ENCODE peak calls at places on chromosomes 11 and 22, in six cellular contexts. R is HFF-Myc, W is uterus, E is GM10248, M is vagina, L is WTC11. G is an unnamed sample.

GRCh38 chr11:70517996-70518907 is 119.9 kb downstream of the CTTN start:
- DNase-seq in W (no peak), R (peak), E (no peak), L (no peak), M (no peak), G (peak)

GRCh38 chr11:126440276-126440675 is 84.8 kb downstream of the ST3GAL4 start:
- DNase-seq in R (no peak), E (no peak), W (no peak), M (no peak), L (no peak), G (no peak)

GRCh38 chr22:22692707-22693530 is 48.5 kb downstream of the GGTLC2 start:
- DNase-seq in W (no peak), E (peak), M (no peak), L (peak), R (no peak), G (peak)

GRCh38 chr11:9639985-9640384 is 23.9 kb upstream of the SWAP70 start:
- DNase-seq in M (no peak), W (no peak), E (no peak), R (no peak), L (no peak), G (no peak)

GRCh38 chr11:65793625-65794400 is 7.0 kb downstream of the OVOL1 start:
- DNase-seq in L (no peak), W (no peak), R (no peak), M (no peak), E (no peak), G (no peak)

GRCh38 chr11:76189682-76190081 is 16.6 kb downstream of the WNT11 start:
- DNase-seq in W (no peak), M (no peak), E (no peak), R (no peak), L (no peak), G (no peak)

GRCh38 chr22:28172948-28173360 is 253.9 kb upstream of the PITPNB start:
- DNase-seq in W (no peak), E (no peak), M (no peak), L (no peak), R (no peak), G (no peak)

GRCh38 chr11:796565-797299 is 1.3 kb downstream of the SLC25A22 start:
- DNase-seq in R (no peak), W (no peak), L (no peak), E (no peak), M (no peak), G (no peak)

GRCh38 chr11:95490625-95491024 is 259.6 kb upstream of the SESN3 start:
- DNase-seq in W (no peak), R (no peak), L (no peak), E (no peak), M (no peak), G (no peak)

GRCh38 chr22:45007946-45008852 is 1.6 kb downstream of the PHF21B start:
- DNase-seq in R (no peak), L (peak), E (no peak), W (no peak), M (no peak), G (no peak)

GRCh38 chr22:42340695-42341383 is 70.4 kb upstream of the TCF20 start:
- DNase-seq in E (no peak), R (no peak), M (no peak), L (peak), W (peak), G (no peak)

GRCh38 chr11:26839911-26840705 is 118.2 kb upstream of the SLC5A12 start:
- DNase-seq in R (no peak), E (no peak), L (no peak), M (no peak), W (no peak), G (no peak)

GRCh38 chr11:15139101-15139770 is 24.5 kb downstream of the INSC start:
- DNase-seq in L (no peak), M (no peak), E (no peak), R (no peak), W (no peak), G (no peak)

GRCh38 chr22:19943665-19944026 is 2.0 kb upstream of the TXNRD2 start:
- DNase-seq in W (no peak), E (peak), M (no peak), L (no peak), R (peak), G (peak)

GRCh38 chr11:47987310-47987709 is 7.0 kb downstream of the PTPRJ start:
- DNase-seq in M (no peak), L (no peak), W (no peak), R (no peak), E (peak), G (no peak)

GRCh38 chr11:94790771-94791180 is 22.6 kb downstream of the AMOTL1 start:
- DNase-seq in W (no peak), L (no peak), R (no peak), E (no peak), M (no peak), G (no peak)

GRCh38 chr11:120710354-120711187 is 199.0 kb downstream of the GRIK4 start:
- DNase-seq in M (no peak), E (no peak), W (peak), R (peak), L (peak), G (no peak)

GRCh38 chr22:22884888-22885840 is 2.5 kb upstream of the IGLL5 start:
- DNase-seq in L (no peak), E (peak), W (no peak), R (no peak), M (peak), G (no peak)

GRCh38 chr11:6321961-6322362 is 1.7 kb upstream of the CAVIN3 start:
- DNase-seq in R (no peak), L (no peak), W (no peak), E (no peak), M (no peak), G (no peak)

GRCh38 chr22:30054764-30055069 is 25.5 kb upstream of the HORMAD2 start:
- DNase-seq in R (no peak), M (no peak), W (no peak), L (no peak), E (no peak), G (no peak)

GRCh38 chr11:19628018-19628417 is 84.6 kb upstream of the NAV2 start:
- DNase-seq in W (peak), R (no peak), L (no peak), E (no peak), M (no peak), G (no peak)

GRCh38 chr22:46173152-46173551 is 22.8 kb downstream of the PPARA start:
- DNase-seq in E (no peak), M (no peak), W (no peak), L (no peak), R (no peak), G (no peak)

GRCh38 chr22:39520874-39521857 is 804 bp downstream of the ATF4 start:
- DNase-seq in M (no peak), R (no peak), L (peak), W (peak), E (peak), G (no peak)

GRCh38 chr11:126282742-126283591 is at the start of gene TIRAP:
- DNase-seq in M (no peak), W (peak), L (peak), E (peak), R (no peak), G (no peak)

GRCh38 chr11:69131644-69132300 is 24.0 kb upstream of the SMIM38 start:
- DNase-seq in M (no peak), E (no peak), L (peak), W (peak), R (peak), G (no peak)

GRCh38 chr11:2684581-2684980 is 15.2 kb downstream of the KCNQ1OT1 start:
- DNase-seq in E (no peak), L (peak), W (no peak), M (no peak), R (no peak), G (peak)

GRCh38 chr11:12541588-12542151 is 132.6 kb upstream of the TEAD1 start:
- DNase-seq in W (no peak), L (no peak), M (no peak), E (no peak), R (no peak), G (no peak)

GRCh38 chr22:33035276-33035863 is 22.8 kb downstream of the SYN3 start:
- DNase-seq in M (no peak), R (no peak), L (no peak), W (no peak), E (no peak), G (no peak)

GRCh38 chr11:120398184-120398583 is 62.0 kb downstream of the ARHGEF12 start:
- DNase-seq in R (no peak), M (no peak), W (no peak), E (no peak), L (no peak), G (no peak)

GRCh38 chr22:39490135-39490798 is 11.8 kb upstream of the MIEF1 start:
- DNase-seq in L (peak), R (no peak), E (peak), M (no peak), W (peak), G (no peak)

GRCh38 chr11:1150769-1151365 is 6.9 kb upstream of the MUC5AC start:
- DNase-seq in W (no peak), R (no peak), E (peak), M (no peak), L (no peak), G (peak)

GRCh38 chr11:17405232-17406005 is 17.0 kb upstream of the KCNJ11 start:
- DNase-seq in R (peak), M (no peak), L (peak), E (no peak), W (peak), G (peak)

GRCh38 chr11:6351782-6352181 is 31.5 kb upstream of the CAVIN3 start:
- DNase-seq in W (no peak), M (no peak), E (no peak), L (no peak), R (no peak), G (no peak)

GRCh38 chr11:76161261-76161961 is 44.9 kb downstream of the WNT11 start:
- DNase-seq in M (no peak), E (no peak), L (no peak), W (no peak), R (peak), G (peak)

GRCh38 chr11:98940913-98941312 is 79.8 kb upstream of the CNTN5 start:
- DNase-seq in E (no peak), R (no peak), W (no peak), M (no peak), L (peak), G (no peak)

GRCh38 chr11:122197055-122197987 is 81.3 kb upstream of the BLID start:
- DNase-seq in M (no peak), R (peak), L (no peak), W (peak), E (no peak), G (no peak)

GRCh38 chr11:133844217-133844616 is 1.1 kb downstream of the SPATA19 start:
- DNase-seq in W (no peak), M (peak), L (no peak), E (no peak), R (no peak), G (no peak)

GRCh38 chr22:38572065-38572464 is 2.1 kb upstream of the DMC1 start:
- DNase-seq in W (peak), R (no peak), M (no peak), L (no peak), E (peak), G (no peak)

GRCh38 chr22:32644252-32645100 is 157.0 kb upstream of the TIMP3 start:
- DNase-seq in R (no peak), M (no peak), L (no peak), E (no peak), W (peak), G (no peak)

DNA sequence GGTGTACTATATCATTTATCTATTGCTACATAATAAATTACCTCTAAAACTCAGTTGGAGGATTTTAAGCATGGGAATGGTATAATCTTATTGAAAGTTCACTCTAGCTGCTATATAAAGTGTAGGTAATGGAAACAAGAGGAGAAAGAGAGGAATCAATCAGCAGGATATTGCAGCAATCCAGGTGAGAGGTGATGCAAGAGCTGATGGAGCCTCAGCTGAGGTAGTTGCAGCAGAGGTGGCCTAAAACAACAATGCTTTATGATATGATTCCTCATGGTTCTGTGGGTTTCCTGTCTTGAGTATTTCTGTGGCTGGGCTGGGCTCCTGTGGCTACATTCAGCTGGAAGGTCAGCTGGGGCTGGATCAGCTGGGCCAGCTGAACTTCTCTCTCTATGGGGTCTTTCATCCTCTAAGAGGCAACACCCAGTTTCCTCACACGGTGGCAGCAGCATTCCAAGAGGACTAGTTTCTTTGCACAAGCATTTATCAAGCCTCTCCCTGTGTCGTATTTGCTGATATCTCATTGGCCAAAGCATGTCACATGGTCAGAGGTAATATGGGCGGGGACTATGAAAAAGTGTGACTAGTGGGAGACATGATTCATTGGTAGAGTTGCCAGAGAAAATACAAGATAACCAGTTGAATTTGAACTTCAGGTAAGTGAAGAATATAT is 135.4 kb upstream of the LARGE1 start:
- DNase-seq in M (no peak), W (no peak), L (peak), R (no peak), E (no peak), G (no peak)
- TF ChIP-seq CTCF in M (no peak), W (no peak), L (no peak), R (no peak), E (no peak), G (peak)

GRCh38 chr11:108966206-108966605 is 301.3 kb downstream of the DDX10 start:
- DNase-seq in W (no peak), M (no peak), E (no peak), R (no peak), L (no peak), G (no peak)

GRCh38 chr11:108973402-108974119 is 308.7 kb downstream of the DDX10 start:
- DNase-seq in W (no peak), R (peak), M (no peak), L (no peak), E (no peak), G (no peak)

GRCh38 chr11:108967571-108967970 is 302.7 kb downstream of the DDX10 start:
- DNase-seq in E (no peak), M (no peak), L (no peak), R (no peak), W (peak), G (no peak)

GRCh38 chr11:108966978-108967377 is 302.1 kb downstream of the DDX10 start:
- DNase-seq in W (no peak), R (no peak), L (no peak), E (no peak), M (no peak), G (no peak)

DNA sequence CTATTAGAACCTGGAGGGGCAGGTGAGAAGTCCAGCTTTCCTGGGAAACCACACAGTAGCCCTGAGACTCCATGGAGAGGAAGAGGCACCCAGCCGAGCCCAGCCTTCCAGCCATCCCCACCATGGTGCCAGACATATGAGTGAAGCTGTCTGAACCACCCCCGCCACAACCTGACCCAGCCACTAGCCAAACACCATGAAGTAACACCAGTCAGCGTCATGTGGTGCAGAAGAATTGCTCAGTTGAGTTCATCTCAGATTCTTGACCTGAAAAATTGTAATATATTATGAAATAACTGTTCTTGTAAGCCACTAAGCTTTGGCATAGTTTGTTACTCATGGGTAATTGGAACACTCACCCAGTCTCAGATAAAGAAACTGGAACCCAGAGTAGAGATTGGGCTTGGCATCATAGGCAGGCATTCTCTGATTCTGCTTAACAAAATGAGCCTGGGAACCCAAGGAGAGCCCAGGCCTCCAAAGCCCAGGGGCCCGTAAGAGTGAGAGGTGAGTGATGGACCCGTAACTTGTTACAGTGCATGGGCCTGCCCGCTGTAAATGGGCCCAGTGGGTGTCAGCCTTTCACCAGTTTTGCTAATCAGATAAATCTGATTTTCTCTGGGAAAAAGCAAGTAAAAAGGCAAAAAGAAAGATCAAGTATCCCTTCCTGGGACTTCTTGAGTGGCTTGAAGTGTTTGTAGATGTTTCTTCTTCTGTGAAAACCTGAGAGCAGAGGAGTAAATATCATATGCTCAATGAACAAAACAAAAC is 305.5 kb downstream of the DDX10 start:
- DNase-seq in L (peak), E (no peak), W (no peak), R (no peak), M (no peak), G (no peak)
- TF ChIP-seq CTCF in L (no peak), E (no peak), W (no peak), R (no peak), M (no peak), G (peak)

GRCh38 chr11:22472306-22472705 is 134.1 kb downstream of the SLC17A6 start:
- DNase-seq in M (no peak), R (no peak), L (peak), W (no peak), E (no peak), G (no peak)
- TF ChIP-seq CTCF in M (no peak), R (peak), L (no peak), W (no peak), E (no peak), G (peak)

GRCh38 chr11:77410076-77410827 is 63.6 kb downstream of the PAK1 start:
- DNase-seq in R (no peak), M (no peak), W (no peak), L (no peak), E (no peak), G (no peak)

GRCh38 chr11:77413850-77414249 is 60.0 kb downstream of the PAK1 start:
- DNase-seq in R (no peak), W (no peak), M (no peak), E (no peak), L (no peak), G (no peak)

GRCh38 chr11:77412814-77413213 is 61.1 kb downstream of the PAK1 start:
- DNase-seq in E (no peak), M (no peak), R (no peak), L (no peak), W (no peak), G (no peak)

GRCh38 chr11:77411238-77411637 is 62.7 kb downstream of the PAK1 start:
- DNase-seq in E (peak), M (no peak), R (no peak), W (peak), L (no peak), G (no peak)

DNA sequence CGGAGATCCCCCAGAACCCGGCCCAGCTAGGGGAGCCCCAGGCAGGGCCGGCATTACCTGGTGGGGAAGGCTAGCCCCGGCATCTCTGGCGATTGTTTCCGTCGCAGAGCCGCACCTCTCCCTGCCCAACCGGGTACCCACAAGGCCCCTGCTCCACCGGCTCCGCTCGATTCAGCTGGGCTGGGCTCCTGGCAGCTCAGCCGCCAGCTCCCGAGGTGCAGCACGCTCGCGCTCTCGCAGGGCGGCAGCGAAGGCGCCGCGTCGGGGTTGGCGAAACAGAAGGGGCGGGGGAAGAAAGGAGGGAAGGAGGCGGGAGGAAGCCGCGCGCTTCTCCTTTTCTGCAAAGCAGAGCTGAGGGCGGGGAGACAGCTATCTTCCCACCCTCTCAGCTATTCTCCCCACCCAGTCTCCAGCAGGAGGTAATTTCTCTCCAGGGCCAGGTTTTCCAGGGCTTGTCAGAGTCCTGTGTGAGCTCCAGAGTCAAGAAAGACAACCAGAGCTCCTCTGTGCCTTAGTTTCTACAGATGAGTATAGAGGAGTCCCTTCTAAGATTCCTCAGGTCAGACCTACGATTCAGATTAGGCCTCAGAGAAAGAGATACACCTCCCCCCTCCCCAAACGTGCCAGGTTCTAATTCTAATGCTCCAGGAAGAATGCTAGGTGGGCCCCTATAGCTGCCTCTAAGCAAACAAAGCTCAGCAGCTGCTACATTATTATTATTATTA is 62.0 kb downstream of the PAK1 start:
- DNase-seq in W (peak), L (peak), M (no peak), R (peak), E (peak), G (peak)
- TF ChIP-seq CTCF in W (no peak), L (no peak), M (no peak), R (no peak), E (peak), G (peak)